ENCODE peak calls at places on chromosomes 13 and 19, in four cellular contexts. Z is A549, O is GM12878, H is HepG2. I is an unnamed sample.

GRCh38 chr19:295687-296370 is 4.6 kb upstream of the PLPP2 start:
- DNase-seq in Z (no peak), O (no peak), H (no peak), I (no peak)

GRCh38 chr19:35911790-35912189 is 3.7 kb upstream of the TYROBP start:
- DNase-seq in Z (peak), O (no peak), H (no peak), I (no peak)

GRCh38 chr13:65095118-65095517 is 2135.0 kb downstream of the PCDH9 start:
- DNase-seq in Z (no peak), O (no peak), H (no peak), I (no peak)

GRCh38 chr19:46896076-46896794 is 35.4 kb downstream of the ARHGAP35 start:
- DNase-seq in Z (no peak), O (no peak), H (no peak), I (no peak)

GRCh38 chr19:42290523-42291436 is 11.2 kb upstream of the PRR19 start:
- DNase-seq in Z (peak), O (no peak), H (peak), I (peak)

GRCh38 chr19:17171874-17172273 is 43.3 kb upstream of the USE1 start:
- DNase-seq in Z (no peak), O (no peak), H (no peak), I (no peak)

GRCh38 chr13:29507356-29507755 is 88.1 kb downstream of the SLC7A1 start:
- DNase-seq in Z (no peak), O (no peak), H (no peak), I (no peak)

GRCh38 chr19:16385821-16386220 is 61.2 kb downstream of the KLF2 start:
- DNase-seq in Z (no peak), O (no peak), H (no peak), I (no peak)

GRCh38 chr19:46950526-46951235 is 69.0 kb upstream of the NPAS1 start:
- DNase-seq in Z (no peak), O (no peak), H (no peak), I (no peak)

GRCh38 chr19:2977686-2978466 is 512 bp downstream of the TLE6 start:
- DNase-seq in Z (no peak), O (no peak), H (no peak), I (peak)

GRCh38 chr19:35764432-35765315 is 6.7 kb downstream of the PROSER3 start:
- DNase-seq in Z (no peak), O (no peak), H (no peak), I (no peak)

GRCh38 chr19:49133621-49134454 is 14.5 kb downstream of the PPFIA3 start:
- DNase-seq in Z (peak), O (no peak), H (no peak), I (peak)

GRCh38 chr13:60112771-60113170 is 51.0 kb downstream of the DIAPH3 start:
- DNase-seq in Z (no peak), O (no peak), H (no peak), I (no peak)

GRCh38 chr13:49444517-49445395 is 682 bp downstream of the SETDB2 start:
- DNase-seq in Z (peak), O (peak), H (peak), I (peak)

GRCh38 chr13:113981611-113982295 is 7.9 kb upstream of the C13orf46 start:
- DNase-seq in Z (no peak), O (no peak), H (no peak), I (no peak)

GRCh38 chr13:44103721-44104490 is 224.2 kb downstream of the LACC1 start:
- DNase-seq in Z (no peak), O (no peak), H (no peak), I (no peak)

GRCh38 chr13:89061821-89062220 is 1390.7 kb downstream of the SLITRK5 start:
- DNase-seq in Z (no peak), O (no peak), H (peak), I (no peak)

DNA sequence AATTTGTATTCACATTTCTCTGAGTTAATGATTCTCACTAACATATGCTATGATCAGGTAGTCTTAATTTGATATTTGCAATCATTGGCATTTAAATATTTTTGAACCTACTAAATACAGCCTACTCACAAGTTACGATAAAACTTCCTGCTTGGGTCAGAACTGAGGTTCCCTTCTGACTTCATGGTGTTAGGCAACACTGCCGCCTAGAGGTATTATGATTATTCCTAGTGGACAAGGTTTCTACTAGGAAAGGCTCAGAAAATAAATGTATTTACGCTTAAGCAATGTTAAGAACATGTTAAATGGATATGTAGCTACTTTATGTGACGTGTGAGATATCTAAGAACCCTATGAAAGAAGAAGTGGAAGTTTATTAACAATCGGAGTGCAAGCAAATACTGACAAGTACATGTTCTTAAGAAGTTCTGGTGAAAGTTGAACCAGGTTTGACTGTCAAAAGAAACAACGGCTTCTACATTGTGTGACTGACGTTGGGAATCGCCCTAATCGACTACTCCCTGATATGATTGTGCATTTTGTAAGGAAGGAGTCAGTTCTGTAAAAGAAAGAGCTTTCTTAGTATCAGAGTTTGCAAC is 1395.8 kb downstream of the SLITRK5 start:
- DNase-seq in Z (peak), O (no peak), H (peak), I (no peak)
- TF ChIP-seq POLR2AphosphoS2 in Z (no peak), O (no peak), H (no peak), I (no peak)

GRCh38 chr13:95920485-95920884 is 132.7 kb downstream of the UGGT2 start:
- DNase-seq in Z (no peak), O (no peak), H (no peak), I (no peak)

GRCh38 chr13:95924389-95924994 is 128.7 kb downstream of the UGGT2 start:
- DNase-seq in Z (peak), O (no peak), H (peak), I (no peak)

GRCh38 chr13:95918860-95919259 is 134.3 kb downstream of the UGGT2 start:
- DNase-seq in Z (no peak), O (no peak), H (no peak), I (no peak)

GRCh38 chr13:95926231-95926630 is 127.0 kb downstream of the UGGT2 start:
- DNase-seq in Z (no peak), O (no peak), H (no peak), I (no peak)

DNA sequence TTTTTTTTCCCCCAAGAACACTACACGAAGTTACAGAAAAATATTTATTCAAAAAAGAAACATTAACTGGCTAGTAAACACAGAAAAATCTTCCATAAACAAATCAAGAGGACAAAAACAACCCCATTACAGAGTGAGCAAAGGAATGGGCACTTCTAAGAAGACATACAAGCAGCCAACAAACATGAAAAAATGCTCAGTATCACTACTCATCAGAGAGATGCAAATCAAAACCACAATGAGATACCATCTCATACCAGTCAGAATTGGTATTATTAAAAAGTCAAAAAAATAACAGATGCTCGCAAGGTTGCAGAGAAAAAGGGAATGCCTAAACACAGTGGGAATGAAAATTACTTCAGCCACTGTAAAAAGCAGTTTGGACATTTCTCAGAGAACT is 131.7 kb downstream of the UGGT2 start:
- DNase-seq in Z (no peak), O (no peak), H (no peak), I (no peak)
- TF ChIP-seq POLR2AphosphoS2 in Z (no peak), O (no peak), H (no peak), I (no peak)

DNA sequence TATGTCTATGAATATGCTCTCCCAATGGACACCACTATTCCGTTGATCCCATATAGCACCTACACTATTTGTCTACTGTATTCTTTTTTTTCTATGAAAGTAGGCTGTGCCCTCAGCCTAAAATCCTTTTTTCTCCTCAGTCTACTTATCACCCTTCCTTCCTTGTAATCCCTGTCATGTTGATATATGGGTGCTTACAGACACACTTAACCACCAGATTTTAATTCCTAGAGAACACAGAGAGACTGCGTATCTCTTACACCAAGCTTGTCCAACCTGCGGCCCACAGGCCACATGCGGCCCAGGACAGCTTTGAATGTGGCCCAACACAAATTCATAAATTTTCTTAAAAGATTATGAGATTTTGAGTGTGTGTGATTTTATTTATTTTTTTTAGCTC is 101.1 kb downstream of the ZAR1L start:
- DNase-seq in Z (no peak), O (no peak), H (no peak), I (no peak)
- TF ChIP-seq POLR2AphosphoS2 in Z (no peak), O (no peak), H (no peak), I (no peak)

GRCh38 chr13:99859178-99860177 is 112.1 kb downstream of the ZIC5 start:
- DNase-seq in Z (no peak), O (peak), H (no peak), I (no peak)
- TF ChIP-seq POLR2AphosphoS2 in Z (no peak), O (no peak), H (no peak), I (no peak)

DNA sequence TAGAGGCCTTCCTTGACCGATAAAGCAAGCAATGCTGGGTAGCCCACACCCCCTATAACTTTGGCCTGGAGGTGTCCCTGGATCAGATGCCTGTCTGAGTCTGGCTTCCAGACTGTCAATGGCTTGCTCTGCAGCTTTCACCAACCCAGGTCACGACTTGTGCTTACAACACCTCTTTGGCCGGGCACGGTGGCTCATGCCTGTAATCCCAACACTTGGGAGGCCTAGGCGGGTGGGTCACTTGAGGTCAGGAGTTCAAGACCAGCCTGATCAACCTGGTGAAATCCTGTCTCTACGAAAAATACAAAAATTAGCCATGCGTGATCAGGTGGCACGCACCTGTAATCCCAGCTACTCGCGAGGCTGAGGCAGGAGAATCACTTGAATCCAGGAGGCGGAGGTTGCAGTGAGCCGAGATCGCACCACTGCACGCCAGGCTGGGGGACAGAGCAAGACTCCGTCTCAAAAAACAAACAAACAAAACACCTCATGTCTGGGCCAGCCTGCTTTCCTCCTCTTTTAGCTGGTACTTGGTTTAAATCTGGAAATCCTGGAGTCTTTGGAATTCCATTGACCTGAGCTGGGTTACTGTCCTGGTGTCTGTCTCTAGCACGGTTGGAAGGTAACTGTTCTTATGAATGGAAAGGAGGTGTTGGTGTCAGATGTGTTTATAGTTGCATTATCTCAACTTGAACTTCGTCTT is 10.3 kb upstream of the GARRE1 start:
- DNase-seq in Z (no peak), O (no peak), H (no peak), I (no peak)
- TF ChIP-seq POLR2AphosphoS2 in Z (no peak), O (no peak), H (no peak), I (no peak)